ENCODE peak calls at places on chromosomes 12 and 14, in ten cellular contexts. Z is CD8-positive, alpha-beta memory T cell; L is pancreas; V is GM12892; Q is sciatic nerve; R is spleen; H is fibroblast of lung; A is NCI-H2107; Y is EH; E is cardiac fibroblast. U is an unnamed sample.

GRCh38 chr14:69268223-69268622 is 8.3 kb downstream of the GALNT16 start:
- DNase-seq in Z (no peak), L (no peak), V (no peak), Q (no peak), R (no peak), H (peak), A (no peak), Y (peak), E (peak), U (no peak)

GRCh38 chr14:76884853-76885276 is 58.7 kb downstream of the LRRC74A start:
- DNase-seq in Z (no peak), L (no peak), V (no peak), Q (no peak), R (peak), H (no peak), A (no peak), Y (peak), E (no peak), U (no peak)

GRCh38 chr14:73049428-73049827 is 8.9 kb upstream of the RBM25 start:
- DNase-seq in Z (no peak), L (no peak), V (no peak), Q (no peak), R (no peak), H (no peak), A (no peak), Y (no peak), E (no peak), U (no peak)

GRCh38 chr14:79809849-79810612 is 401.3 kb downstream of the DIO2 start:
- DNase-seq in Z (no peak), L (no peak), V (no peak), Q (no peak), R (no peak), H (peak), A (peak), Y (peak), E (peak), U (peak)

GRCh38 chr12:40141996-40142395 is 36.1 kb upstream of the SLC2A13 start:
- DNase-seq in Z (no peak), L (no peak), V (no peak), Q (no peak), R (no peak), H (no peak), A (no peak), Y (no peak), E (no peak), U (no peak)

GRCh38 chr12:23885396-23885795 is 64.1 kb downstream of the SOX5 start:
- DNase-seq in Z (no peak), L (no peak), V (no peak), Q (no peak), R (no peak), H (no peak), A (no peak), Y (no peak), E (no peak), U (peak)

GRCh38 chr12:82665142-82665923 is 21.4 kb upstream of the TMTC2 start:
- DNase-seq in Z (no peak), L (no peak), V (no peak), Q (no peak), R (no peak), H (no peak), A (no peak), Y (no peak), E (no peak), U (no peak)

GRCh38 chr14:93734086-93734822 is 54.0 kb downstream of the PRIMA1 start:
- DNase-seq in Z (no peak), L (no peak), V (no peak), Q (no peak), R (no peak), H (no peak), A (no peak), Y (no peak), E (no peak), U (peak)

GRCh38 chr12:114025935-114026334 is 59.8 kb upstream of the RBM19 start:
- DNase-seq in Z (no peak), L (no peak), V (no peak), Q (no peak), R (no peak), H (no peak), A (no peak), Y (no peak), E (no peak), U (no peak)

U was measured in SK-MEL-5.